ENCODE peak calls at places on chromosomes 5 and 9, in five cellular contexts. G is AG10803, P is progenitor cell of endocrine pancreas, O is psoas muscle, R is LNCaP clone FGC. Y is an unnamed sample.

GRCh38 chr5:108003178-108003577 is 332.4 kb upstream of the EFNA5 start:
- DNase-seq in G (peak; percentile 42), P (no peak), O (no peak), R (peak; percentile 40), Y (no peak)

GRCh38 chr5:362978-363765 is 41.7 kb downstream of the AHRR start:
- DNase-seq in G (no peak), P (peak; percentile 1), O (no peak), R (no peak), Y (no peak)

GRCh38 chr9:104927216-104927911 is 591 bp downstream of the ABCA1 start:
- DNase-seq in G (peak; percentile 46), P (peak; percentile 32), O (peak; percentile 68), R (no peak), Y (peak; percentile 47)

GRCh38 chr5:124527220-124527991 is 219.0 kb downstream of the ZNF608 start:
- DNase-seq in G (no peak), P (no peak), O (no peak), R (no peak), Y (no peak)

GRCh38 chr9:4553951-4554381 is 63.7 kb downstream of the SLC1A1 start:
- DNase-seq in G (peak; percentile 43), P (no peak), O (no peak), R (no peak), Y (no peak)

GRCh38 chr9:130095872-130096271 is 42.2 kb downstream of the GPR107 start:
- DNase-seq in G (no peak), P (no peak), O (no peak), R (no peak), Y (no peak)

GRCh38 chr9:86684148-86684547 is 263.2 kb downstream of the GAS1 start:
- DNase-seq in G (peak; percentile 41), P (no peak), O (no peak), R (peak; percentile 92), Y (no peak)

GRCh38 chr9:137459147-137459600 is at the start of gene NSMF:
- DNase-seq in G (peak; percentile 83), P (peak; percentile 90), O (peak; percentile 97), R (peak; percentile 41), Y (peak; percentile 97)

GRCh38 chr9:130453487-130453886 is 8.7 kb downstream of the ASS1 start:
- DNase-seq in G (no peak), P (no peak), O (no peak), R (no peak), Y (no peak)

GRCh38 chr5:14364576-14365472 is 216.8 kb upstream of the OTULINL start:
- DNase-seq in G (no peak), P (peak; percentile 56), O (no peak), R (peak; percentile 27), Y (peak; percentile 35)

GRCh38 chr9:91195372-91196012 is 166.2 kb downstream of the AUH start:
- DNase-seq in G (peak; percentile 58), P (no peak), O (no peak), R (no peak), Y (no peak)

GRCh38 chr9:4837126-4837767 is 44.5 kb downstream of the RCL1 start:
- DNase-seq in G (peak; percentile 43), P (no peak), O (no peak), R (no peak), Y (no peak)

GRCh38 chr9:110252509-110253139 is 3.7 kb downstream of the TXN start:
- DNase-seq in G (peak; percentile 38), P (no peak), O (no peak), R (no peak), Y (no peak)

DNA sequence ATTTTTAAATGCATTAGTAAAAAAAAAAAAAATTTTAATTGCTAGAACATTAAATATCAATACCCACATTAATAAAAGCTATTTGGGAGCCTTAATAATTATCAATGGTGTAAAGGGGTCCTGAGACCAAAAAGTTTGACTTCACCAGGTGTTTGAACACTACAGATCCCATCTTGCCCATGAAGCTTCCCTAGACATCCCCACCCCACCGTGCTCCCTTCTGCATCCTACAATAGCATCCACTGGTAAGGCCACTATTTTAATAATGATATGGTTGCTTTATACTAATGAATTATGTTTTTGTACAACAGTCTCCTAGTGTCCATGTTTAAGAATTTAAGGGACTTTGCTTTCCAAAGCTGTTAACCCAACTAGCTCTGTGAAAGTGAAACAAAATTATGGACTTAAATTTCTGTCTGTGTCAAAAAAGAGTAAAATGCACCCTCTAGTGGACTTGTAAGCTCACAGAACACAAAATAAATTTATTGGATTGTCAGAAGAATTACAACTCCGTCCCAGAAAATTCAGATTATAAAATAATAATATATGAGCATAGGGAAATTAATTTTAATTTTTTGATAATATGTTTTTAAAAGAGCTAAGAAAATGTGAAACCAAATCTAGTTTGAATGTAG is 76.0 kb downstream of the ARL15 start:
- DNase-seq in G (peak; percentile 71), P (no peak), O (no peak), R (no peak), Y (no peak)
- TF ChIP-seq CTCF in G (peak; percentile 72), P (peak; percentile 67), O (peak; percentile 39), R (peak; percentile 61), Y (peak; percentile 47)

GRCh38 chr5:133404724-133405123 is 207.6 kb downstream of the FSTL4 start:
- DNase-seq in G (no peak), P (no peak), O (no peak), R (no peak), Y (no peak)
- TF ChIP-seq CTCF in G (no peak), P (peak; percentile 16), O (no peak), R (no peak), Y (no peak)

GRCh38 chr5:67490543-67491321 is 294.1 kb upstream of the CD180 start:
- DNase-seq in G (peak; percentile 44), P (no peak), O (no peak), R (no peak), Y (no peak)

GRCh38 chr5:67495072-67495471 is 298.5 kb upstream of the CD180 start:
- DNase-seq in G (no peak), P (no peak), O (no peak), R (no peak), Y (no peak)

GRCh38 chr5:67496051-67496450 is 299.5 kb upstream of the CD180 start:
- DNase-seq in G (no peak), P (no peak), O (no peak), R (no peak), Y (no peak)

GRCh38 chr5:67494186-67494842 is 297.7 kb upstream of the CD180 start:
- DNase-seq in G (no peak), P (no peak), O (peak; percentile 79), R (no peak), Y (no peak)

DNA sequence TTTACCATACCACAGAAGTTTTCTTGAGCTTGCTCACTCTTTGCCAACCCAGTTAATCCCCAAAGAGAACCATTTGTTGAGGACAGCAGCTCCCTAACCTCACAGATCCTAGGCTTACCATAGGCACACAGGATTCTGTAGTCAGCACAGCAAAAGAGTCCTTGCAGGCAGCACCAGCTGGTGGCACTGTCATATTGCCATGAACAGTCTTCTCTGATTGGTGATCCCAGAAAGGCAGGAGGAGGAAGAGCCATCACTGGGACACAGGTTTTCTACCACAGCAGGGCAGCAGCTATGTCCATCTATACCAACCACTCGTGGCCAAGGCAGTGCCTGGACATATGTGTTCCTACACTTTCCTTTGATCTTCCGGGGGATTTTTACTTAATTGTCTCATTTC is 297.1 kb upstream of the CD180 start:
- DNase-seq in G (peak; percentile 29), P (no peak), O (peak; percentile 65), R (peak; percentile 36), Y (no peak)
- TF ChIP-seq CTCF in G (peak; percentile 34), P (no peak), O (peak; percentile 46), R (peak; percentile 68), Y (no peak)

GRCh38 chr5:163104496-163104895 is 332.9 kb upstream of the CCNG1 start:
- DNase-seq in G (no peak), P (no peak), O (no peak), R (no peak), Y (peak; percentile 2)
- TF ChIP-seq CTCF in G (no peak), P (peak; percentile 39), O (no peak), R (peak; percentile 26), Y (no peak)

DNA sequence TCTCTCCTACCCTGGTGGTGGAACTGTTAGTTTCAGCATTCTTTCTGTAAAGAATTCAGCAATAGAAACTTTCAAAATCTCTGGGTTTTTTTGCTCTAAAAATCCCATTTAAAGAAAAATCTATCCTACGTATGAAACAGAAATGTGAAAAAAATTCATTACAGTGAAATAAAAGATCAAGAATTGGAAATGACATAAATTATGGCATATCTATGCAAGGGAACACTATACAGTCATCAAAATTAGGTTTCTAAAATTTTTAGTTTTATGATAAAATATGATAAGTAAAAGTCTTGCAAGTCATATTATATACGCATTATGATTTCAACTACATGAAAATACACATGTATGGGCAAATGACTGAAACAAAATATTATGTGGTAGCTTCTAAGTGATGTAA is 342.6 kb downstream of the CETN3 start:
- DNase-seq in G (no peak), P (no peak), O (no peak), R (no peak), Y (no peak)
- TF ChIP-seq CTCF in G (no peak), P (no peak), O (no peak), R (no peak), Y (no peak)

DNA sequence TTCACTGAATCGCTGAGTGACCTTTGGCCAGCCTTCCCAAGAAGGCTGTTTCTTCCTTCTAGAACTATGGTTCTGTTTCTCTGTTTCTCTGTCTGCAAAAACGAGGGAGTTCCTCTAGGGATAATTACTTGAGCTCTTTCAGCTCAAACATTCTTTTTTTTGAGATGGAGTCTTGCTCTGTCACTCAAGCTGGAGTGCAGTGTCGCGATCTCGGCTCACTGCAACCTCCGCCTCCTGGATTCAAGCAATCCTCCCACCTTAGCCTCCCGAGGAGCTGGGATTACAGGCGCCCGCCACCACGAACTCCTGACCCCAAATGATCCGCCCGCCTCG is 656 bp downstream of the TOMM5 start:
- DNase-seq in G (no peak), P (no peak), O (no peak), R (no peak), Y (no peak)
- TF ChIP-seq CTCF in G (no peak), P (no peak), O (no peak), R (no peak), Y (no peak)

Y was measured in nephron progenitor cell.